ENCODE peak calls at places on chromosomes 6 and 20, in seven cellular contexts. K, V, J, X, L, A and I are unnamed samples.

GRCh38 chr20:40309731-40310130 is 379.3 kb downstream of the MAFB start:
- DNase-seq in K (no peak), V (no peak), J (no peak), X (no peak), L (no peak), A (no peak), I (no peak)

GRCh38 chr20:38179846-38180245 is 14.8 kb upstream of the TGM2 start:
- DNase-seq in K (no peak), V (no peak), J (no peak), X (no peak), L (no peak), A (no peak), I (no peak)

GRCh38 chr6:77450924-77451323 is 12.4 kb downstream of the HTR1B start:
- DNase-seq in K (no peak), V (no peak), J (no peak), X (no peak), L (no peak), A (no peak), I (no peak)

GRCh38 chr6:34829137-34829536 is 37.3 kb downstream of the BLTP3A start:
- DNase-seq in K (no peak), V (no peak), J (no peak), X (no peak), L (no peak), A (no peak), I (no peak)

GRCh38 chr20:881051-881820 is 34.9 kb downstream of the ANGPT4 start:
- DNase-seq in K (peak; percentile 34), V (no peak), J (no peak), X (no peak), L (peak; percentile 74), A (no peak), I (no peak)

GRCh38 chr6:93304514-93304913 is 114.8 kb downstream of the EPHA7 start:
- DNase-seq in K (no peak), V (no peak), J (no peak), X (no peak), L (no peak), A (no peak), I (no peak)

GRCh38 chr6:44563397-44563796 is 175.9 kb downstream of the CDC5L start:
- DNase-seq in K (no peak), V (no peak), J (no peak), X (no peak), L (no peak), A (no peak), I (no peak)

GRCh38 chr6:155187096-155187495 is 76.7 kb upstream of the CLDN20 start:
- DNase-seq in K (no peak), V (no peak), J (no peak), X (no peak), L (no peak), A (no peak), I (no peak)

GRCh38 chr20:51016521-51016920 is 6.4 kb downstream of the KCNG1 start:
- DNase-seq in K (no peak), V (no peak), J (no peak), X (no peak), L (no peak), A (no peak), I (no peak)

GRCh38 chr6:163626073-163626867 is 211.8 kb downstream of the QKI start:
- DNase-seq in K (no peak), V (no peak), J (no peak), X (no peak), L (no peak), A (no peak), I (no peak)

GRCh38 chr6:140542858-140543257 is 1168.4 kb upstream of the CITED2 start:
- DNase-seq in K (no peak), V (peak; percentile 44), J (no peak), X (no peak), L (no peak), A (no peak), I (no peak)

GRCh38 chr6:153084393-153084792 is 46.7 kb downstream of the RGS17 start:
- DNase-seq in K (no peak), V (no peak), J (no peak), X (no peak), L (no peak), A (no peak), I (no peak)

GRCh38 chr20:49456646-49457045 is 25.8 kb downstream of the KCNB1 start:
- DNase-seq in K (no peak), V (no peak), J (no peak), X (no peak), L (no peak), A (no peak), I (no peak)

GRCh38 chr20:46174469-46175126 is 56.5 kb downstream of the CD40 start:
- DNase-seq in K (peak; percentile 69), V (peak; percentile 53), J (peak; percentile 66), X (peak; percentile 79), L (peak; percentile 13), A (peak; percentile 74), I (no peak)

GRCh38 chr6:16434885-16435284 is 196.5 kb downstream of the GMPR start:
- DNase-seq in K (no peak), V (no peak), J (no peak), X (no peak), L (no peak), A (no peak), I (no peak)

GRCh38 chr6:170089937-170090335 is 200.9 kb downstream of the DLL1 start:
- DNase-seq in K (peak; percentile 18), V (no peak), J (no peak), X (no peak), L (no peak), A (peak; percentile 10), I (no peak)

GRCh38 chr6:106997392-106998257 is 23.1 kb upstream of the CD24 start:
- DNase-seq in K (peak; percentile 42), V (no peak), J (no peak), X (peak; percentile 71), L (peak; percentile 47), A (peak; percentile 59), I (no peak)

GRCh38 chr6:158502593-158502950 is 57.3 kb upstream of the TMEM181 start:
- DNase-seq in K (no peak), V (no peak), J (no peak), X (no peak), L (no peak), A (no peak), I (no peak)

GRCh38 chr20:41139227-41140093 is 2.1 kb downstream of the PLCG1 start:
- DNase-seq in K (no peak), V (no peak), J (no peak), X (no peak), L (no peak), A (no peak), I (no peak)

GRCh38 chr6:153484056-153484455 is 353.0 kb upstream of the RGS17 start:
- DNase-seq in K (no peak), V (no peak), J (no peak), X (no peak), L (no peak), A (no peak), I (no peak)

GRCh38 chr20:61611401-61611800 is 359.3 kb downstream of the CDH4 start:
- DNase-seq in K (no peak), V (no peak), J (no peak), X (no peak), L (no peak), A (no peak), I (no peak)
- H3K4me3 ChIP-seq in K (no peak overlapping the region), V (no peak overlapping the region), J (no peak overlapping the region), X (no peak overlapping the region), L (no peak overlapping the region), A (no peak overlapping the region), I (no peak overlapping the region)

DNA sequence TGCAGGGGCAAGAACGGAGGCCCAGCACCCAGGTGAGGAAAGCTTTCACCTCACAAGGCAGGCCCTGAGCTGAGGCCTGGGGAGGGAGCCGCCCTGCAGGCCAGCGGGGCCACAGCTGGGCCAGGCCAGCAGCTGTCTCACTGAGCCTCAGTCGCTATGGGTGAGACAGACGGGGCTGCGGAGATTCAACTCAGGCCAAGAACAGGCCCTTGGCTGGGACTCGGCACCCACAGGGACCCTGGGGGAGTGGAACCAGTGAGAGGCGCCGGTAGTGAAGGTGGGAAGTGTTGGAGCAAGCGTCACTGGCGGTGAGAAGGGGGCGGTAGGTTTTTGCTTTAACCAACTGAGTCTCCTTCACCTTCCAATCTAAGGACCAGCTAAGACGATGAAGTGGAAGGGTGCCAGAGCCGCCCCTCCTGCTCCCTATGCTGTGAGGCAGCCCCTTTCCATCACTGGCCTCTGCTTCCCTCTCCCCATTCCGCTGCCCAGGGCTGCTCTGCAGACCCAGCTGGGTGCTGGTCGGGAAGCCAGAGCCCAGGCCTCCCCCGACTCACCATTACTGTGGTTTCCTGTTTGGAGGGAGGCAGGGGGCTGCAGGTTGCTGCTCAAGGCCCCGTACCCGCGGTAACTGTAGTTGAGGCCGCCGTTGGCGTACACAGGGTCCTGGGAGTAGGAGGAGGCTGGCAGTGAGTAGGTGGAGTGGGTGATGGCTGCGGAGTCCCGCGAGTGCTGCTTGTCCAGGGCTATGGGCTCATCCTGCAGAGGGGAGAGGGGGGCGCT is 93.7 kb downstream of the ASXL1 start:
- DNase-seq in K (no peak), V (no peak), J (peak; percentile 12), X (peak; percentile 19), L (no peak), A (no peak), I (no peak)
- H3K36me3 ChIP-seq in K (peaks cover 9% of the 10 kb centered on the region), V (no peaks in the 10 kb centered on the region), J (peaks cover 28% of the 10 kb centered on the region), X (peaks cover 33% of the 10 kb centered on the region), L (no peaks in the 10 kb centered on the region), A (peaks cover 8% of the 10 kb centered on the region), I (peaks cover 45% of the 10 kb centered on the region)

DNA sequence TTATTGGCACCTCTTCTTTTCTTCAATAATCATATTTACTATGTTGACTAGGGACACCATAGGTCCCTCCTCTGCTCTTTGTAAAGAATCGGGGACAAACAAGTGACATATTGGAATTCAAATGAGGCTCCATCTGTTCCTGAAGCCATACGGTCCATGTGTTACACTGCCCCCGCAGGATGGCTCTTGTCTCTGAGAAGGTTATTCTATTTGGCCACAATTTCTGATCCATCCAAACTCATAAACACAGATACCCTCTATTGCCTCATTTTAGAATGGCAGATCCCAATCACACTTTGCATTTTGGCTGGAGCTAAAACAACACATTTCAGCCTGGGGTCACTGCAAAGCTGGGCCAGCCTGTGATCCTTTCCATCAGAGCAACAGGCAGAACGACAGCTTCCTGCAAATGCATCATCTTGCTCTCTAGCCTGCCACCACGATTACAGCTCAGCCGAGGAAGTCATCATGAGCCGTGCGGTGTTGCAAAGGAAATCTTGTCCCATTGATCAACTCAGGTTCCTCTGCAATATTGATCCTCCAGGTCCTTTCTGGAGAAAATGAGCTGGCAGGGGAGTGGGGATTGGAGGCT is 73.2 kb downstream of the AGPAT4 start:
- DNase-seq in K (no peak), V (no peak), J (no peak), X (no peak), L (no peak), A (no peak), I (no peak)
- TF ChIP-seq CTCF in K (no peak), V (no peak), J (no peak), X (no peak), L (peak; percentile 45), A (no peak), I (no peak)

DNA sequence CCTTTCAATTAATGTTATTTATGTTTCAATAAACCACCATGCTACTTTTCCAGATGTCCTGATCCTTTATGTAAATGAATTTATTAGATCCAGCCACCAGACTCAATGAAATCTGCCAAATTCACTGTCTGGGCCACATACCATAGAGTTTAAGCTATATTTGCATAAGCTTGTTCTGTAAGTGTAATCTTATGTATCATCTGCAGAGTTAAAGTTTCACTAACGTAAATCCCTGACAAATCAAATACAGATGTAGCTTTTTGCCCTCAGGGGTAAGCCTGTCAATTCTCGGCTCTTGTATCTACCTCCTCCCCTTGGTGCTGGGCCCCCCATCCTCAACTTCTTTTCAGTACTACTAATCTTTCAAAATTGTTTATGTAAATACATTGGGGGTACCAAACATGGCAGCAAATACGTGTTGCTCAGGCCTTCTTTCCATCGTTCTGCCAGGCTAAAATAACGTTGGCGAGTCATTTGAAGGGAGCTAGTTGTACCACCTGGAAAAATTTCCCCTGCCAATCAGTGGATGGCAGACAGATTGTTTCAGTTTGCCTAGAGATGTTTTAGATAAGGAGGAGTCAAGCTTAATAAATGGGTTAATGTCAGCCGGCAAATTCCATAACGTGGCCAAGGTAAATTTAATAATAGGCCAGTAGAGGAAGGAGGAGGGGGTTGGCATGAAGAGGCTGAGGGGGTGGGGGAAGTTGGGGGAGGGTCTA is 79.6 kb downstream of the RPS12 start:
- DNase-seq in K (no peak), V (no peak), J (no peak), X (no peak), L (no peak), A (no peak), I (no peak)
- H3K4me3 ChIP-seq in K (no peak overlapping the region), V (no peak overlapping the region), J (no peak overlapping the region), X (no peak overlapping the region), L (no peak overlapping the region), A (no peak overlapping the region), I (no peak overlapping the region)